ENCODE peak calls at places on chromosomes 7 and 10, in six cellular contexts. One of them, this sample, is unnamed.

GRCh38 chr10:102583435-102584417 is 60.6 kb upstream of the TRIM8 start:
- DNase-seq in endothelial cell of umbilical vein: peak
- DNase-seq in SK-N-MC: peak
- DNase-seq in mammary epithelial cell: peak
- DNase-seq in hepatocyte: peak
- DNase-seq in astrocyte: peak
- DNase-seq in this sample: peak

GRCh38 chr7:130733866-130734524 is at the start of gene KLF14:
- DNase-seq in endothelial cell of umbilical vein: no peak
- DNase-seq in SK-N-MC: no peak
- DNase-seq in mammary epithelial cell: peak
- DNase-seq in hepatocyte: peak
- DNase-seq in astrocyte: no peak
- DNase-seq in this sample: no peak

GRCh38 chr10:45000764-45001381 is at the start of gene ZNF22:
- DNase-seq in endothelial cell of umbilical vein: peak
- DNase-seq in SK-N-MC: no peak
- DNase-seq in mammary epithelial cell: peak
- DNase-seq in hepatocyte: peak
- DNase-seq in astrocyte: peak
- DNase-seq in this sample: no peak

GRCh38 chr7:24971333-24972165 is 8.4 kb downstream of the OSBPL3 start:
- DNase-seq in endothelial cell of umbilical vein: peak
- DNase-seq in SK-N-MC: no peak
- DNase-seq in mammary epithelial cell: peak
- DNase-seq in hepatocyte: peak
- DNase-seq in astrocyte: peak
- DNase-seq in this sample: peak

GRCh38 chr10:50512214-50512595 is 111.6 kb downstream of the SGMS1 start:
- DNase-seq in endothelial cell of umbilical vein: no peak
- DNase-seq in SK-N-MC: no peak
- DNase-seq in mammary epithelial cell: no peak
- DNase-seq in hepatocyte: no peak
- DNase-seq in astrocyte: peak
- DNase-seq in this sample: no peak

GRCh38 chr7:85833071-85833470 is 646.2 kb upstream of the SEMA3D start:
- DNase-seq in endothelial cell of umbilical vein: no peak
- DNase-seq in SK-N-MC: no peak
- DNase-seq in mammary epithelial cell: no peak
- DNase-seq in hepatocyte: no peak
- DNase-seq in astrocyte: peak
- DNase-seq in this sample: no peak

GRCh38 chr10:2680802-2681201 is 386.5 kb upstream of the PFKP start:
- DNase-seq in endothelial cell of umbilical vein: no peak
- DNase-seq in SK-N-MC: no peak
- DNase-seq in mammary epithelial cell: no peak
- DNase-seq in hepatocyte: no peak
- DNase-seq in astrocyte: no peak
- DNase-seq in this sample: no peak

GRCh38 chr7:46680147-46680546 is 759.1 kb upstream of the IGFBP3 start:
- DNase-seq in endothelial cell of umbilical vein: no peak
- DNase-seq in SK-N-MC: no peak
- DNase-seq in mammary epithelial cell: peak
- DNase-seq in hepatocyte: no peak
- DNase-seq in astrocyte: peak
- DNase-seq in this sample: no peak

GRCh38 chr7:157881062-157881771 is 544.4 kb downstream of the DNAJB6 start:
- DNase-seq in endothelial cell of umbilical vein: no peak
- DNase-seq in SK-N-MC: no peak
- DNase-seq in mammary epithelial cell: no peak
- DNase-seq in hepatocyte: no peak
- DNase-seq in astrocyte: no peak
- DNase-seq in this sample: no peak

GRCh38 chr7:132508724-132509348 is 67.4 kb downstream of the PLXNA4 start:
- DNase-seq in endothelial cell of umbilical vein: no peak
- DNase-seq in SK-N-MC: no peak
- DNase-seq in mammary epithelial cell: no peak
- DNase-seq in hepatocyte: no peak
- DNase-seq in astrocyte: no peak
- DNase-seq in this sample: no peak

GRCh38 chr10:64173826-64174225 is 652.6 kb downstream of the REEP3 start:
- DNase-seq in endothelial cell of umbilical vein: no peak
- DNase-seq in SK-N-MC: no peak
- DNase-seq in mammary epithelial cell: no peak
- DNase-seq in hepatocyte: no peak
- DNase-seq in astrocyte: no peak
- DNase-seq in this sample: no peak

GRCh38 chr7:105003275-105003674 is 10.7 kb upstream of the KMT2E start:
- DNase-seq in endothelial cell of umbilical vein: peak
- DNase-seq in SK-N-MC: no peak
- DNase-seq in mammary epithelial cell: peak
- DNase-seq in hepatocyte: peak
- DNase-seq in astrocyte: peak
- DNase-seq in this sample: no peak

GRCh38 chr10:43901744-43902504 is 253.2 kb upstream of the ZNF32 start:
- DNase-seq in endothelial cell of umbilical vein: no peak
- DNase-seq in SK-N-MC: no peak
- DNase-seq in mammary epithelial cell: no peak
- DNase-seq in hepatocyte: no peak
- DNase-seq in astrocyte: no peak
- DNase-seq in this sample: no peak

GRCh38 chr10:25501912-25502311 is 327.1 kb downstream of the GPR158 start:
- DNase-seq in endothelial cell of umbilical vein: no peak
- DNase-seq in SK-N-MC: no peak
- DNase-seq in mammary epithelial cell: no peak
- DNase-seq in hepatocyte: peak
- DNase-seq in astrocyte: no peak
- DNase-seq in this sample: no peak

GRCh38 chr7:78299088-78299487 is 500.5 kb downstream of the PHTF2 start:
- DNase-seq in endothelial cell of umbilical vein: no peak
- DNase-seq in SK-N-MC: no peak
- DNase-seq in mammary epithelial cell: no peak
- DNase-seq in hepatocyte: no peak
- DNase-seq in astrocyte: no peak
- DNase-seq in this sample: no peak

GRCh38 chr10:1109795-1110673 is 53.8 kb downstream of the WDR37 start:
- DNase-seq in endothelial cell of umbilical vein: peak
- DNase-seq in SK-N-MC: peak
- DNase-seq in mammary epithelial cell: peak
- DNase-seq in hepatocyte: peak
- DNase-seq in astrocyte: peak
- DNase-seq in this sample: peak

GRCh38 chr7:71482284-71482683 is 350.3 kb downstream of the GALNT17 start:
- DNase-seq in endothelial cell of umbilical vein: no peak
- DNase-seq in SK-N-MC: no peak
- DNase-seq in mammary epithelial cell: no peak
- DNase-seq in hepatocyte: no peak
- DNase-seq in astrocyte: no peak
- DNase-seq in this sample: no peak

GRCh38 chr7:140342732-140343514 is 55.4 kb downstream of the SLC37A3 start:
- DNase-seq in endothelial cell of umbilical vein: peak
- DNase-seq in SK-N-MC: no peak
- DNase-seq in mammary epithelial cell: peak
- DNase-seq in hepatocyte: peak
- DNase-seq in astrocyte: peak
- DNase-seq in this sample: no peak

GRCh38 chr10:69807696-69808095 is 6.0 kb downstream of the COL13A1 start:
- DNase-seq in endothelial cell of umbilical vein: peak
- DNase-seq in SK-N-MC: no peak
- DNase-seq in mammary epithelial cell: peak
- DNase-seq in hepatocyte: no peak
- DNase-seq in astrocyte: peak
- DNase-seq in this sample: no peak

GRCh38 chr10:48466611-48467240 is 138.1 kb downstream of the ARHGAP22 start:
- DNase-seq in endothelial cell of umbilical vein: no peak
- DNase-seq in SK-N-MC: no peak
- DNase-seq in mammary epithelial cell: peak
- DNase-seq in hepatocyte: no peak
- DNase-seq in astrocyte: no peak
- DNase-seq in this sample: peak

GRCh38 chr7:144784943-144785342 is 50.9 kb downstream of the TPK1 start:
- DNase-seq in endothelial cell of umbilical vein: no peak
- DNase-seq in SK-N-MC: no peak
- DNase-seq in mammary epithelial cell: no peak
- DNase-seq in hepatocyte: no peak
- DNase-seq in astrocyte: no peak
- DNase-seq in this sample: no peak

GRCh38 chr10:84499846-84500245 is 171.5 kb downstream of the CCSER2 start:
- DNase-seq in endothelial cell of umbilical vein: peak
- DNase-seq in SK-N-MC: no peak
- DNase-seq in mammary epithelial cell: no peak
- DNase-seq in hepatocyte: no peak
- DNase-seq in astrocyte: peak
- DNase-seq in this sample: no peak

GRCh38 chr10:111986079-111986478 is 197.5 kb downstream of the GPAM start:
- DNase-seq in endothelial cell of umbilical vein: no peak
- DNase-seq in SK-N-MC: no peak
- DNase-seq in mammary epithelial cell: no peak
- DNase-seq in hepatocyte: no peak
- DNase-seq in astrocyte: no peak
- DNase-seq in this sample: no peak

GRCh38 chr10:9311702-9312499 is 1257.4 kb downstream of the GATA3 start:
- DNase-seq in endothelial cell of umbilical vein: no peak
- DNase-seq in SK-N-MC: no peak
- DNase-seq in mammary epithelial cell: no peak
- DNase-seq in hepatocyte: no peak
- DNase-seq in astrocyte: no peak
- DNase-seq in this sample: no peak

GRCh38 chr7:43112088-43112940 is at the start of gene HECW1:
- DNase-seq in endothelial cell of umbilical vein: no peak
- DNase-seq in SK-N-MC: no peak
- DNase-seq in mammary epithelial cell: no peak
- DNase-seq in hepatocyte: no peak
- DNase-seq in astrocyte: no peak
- DNase-seq in this sample: no peak
- TF ChIP-seq EZH2 in endothelial cell of umbilical vein: peak
- TF ChIP-seq EZH2 in SK-N-MC: no peak
- TF ChIP-seq EZH2 in mammary epithelial cell: no peak
- TF ChIP-seq EZH2 in hepatocyte: peak
- TF ChIP-seq EZH2 in astrocyte: no peak
- TF ChIP-seq EZH2 in this sample: peak

GRCh38 chr10:100736809-100737358 is 8.5 kb upstream of the PAX2 start:
- DNase-seq in endothelial cell of umbilical vein: no peak
- DNase-seq in SK-N-MC: no peak
- DNase-seq in mammary epithelial cell: no peak
- DNase-seq in hepatocyte: no peak
- DNase-seq in astrocyte: no peak
- DNase-seq in this sample: no peak

GRCh38 chr10:100736144-100736808 is 9.1 kb upstream of the PAX2 start:
- DNase-seq in endothelial cell of umbilical vein: no peak
- DNase-seq in SK-N-MC: no peak
- DNase-seq in mammary epithelial cell: no peak
- DNase-seq in hepatocyte: no peak
- DNase-seq in astrocyte: no peak
- DNase-seq in this sample: no peak

GRCh38 chr10:100735345-100736143 is 9.8 kb upstream of the PAX2 start:
- DNase-seq in endothelial cell of umbilical vein: no peak
- DNase-seq in SK-N-MC: no peak
- DNase-seq in mammary epithelial cell: no peak
- DNase-seq in hepatocyte: no peak
- DNase-seq in astrocyte: no peak
- DNase-seq in this sample: no peak

GRCh38 chr10:100738055-100738827 is 7.1 kb upstream of the PAX2 start:
- DNase-seq in endothelial cell of umbilical vein: no peak
- DNase-seq in SK-N-MC: no peak
- DNase-seq in mammary epithelial cell: no peak
- DNase-seq in hepatocyte: no peak
- DNase-seq in astrocyte: no peak
- DNase-seq in this sample: no peak

DNA sequence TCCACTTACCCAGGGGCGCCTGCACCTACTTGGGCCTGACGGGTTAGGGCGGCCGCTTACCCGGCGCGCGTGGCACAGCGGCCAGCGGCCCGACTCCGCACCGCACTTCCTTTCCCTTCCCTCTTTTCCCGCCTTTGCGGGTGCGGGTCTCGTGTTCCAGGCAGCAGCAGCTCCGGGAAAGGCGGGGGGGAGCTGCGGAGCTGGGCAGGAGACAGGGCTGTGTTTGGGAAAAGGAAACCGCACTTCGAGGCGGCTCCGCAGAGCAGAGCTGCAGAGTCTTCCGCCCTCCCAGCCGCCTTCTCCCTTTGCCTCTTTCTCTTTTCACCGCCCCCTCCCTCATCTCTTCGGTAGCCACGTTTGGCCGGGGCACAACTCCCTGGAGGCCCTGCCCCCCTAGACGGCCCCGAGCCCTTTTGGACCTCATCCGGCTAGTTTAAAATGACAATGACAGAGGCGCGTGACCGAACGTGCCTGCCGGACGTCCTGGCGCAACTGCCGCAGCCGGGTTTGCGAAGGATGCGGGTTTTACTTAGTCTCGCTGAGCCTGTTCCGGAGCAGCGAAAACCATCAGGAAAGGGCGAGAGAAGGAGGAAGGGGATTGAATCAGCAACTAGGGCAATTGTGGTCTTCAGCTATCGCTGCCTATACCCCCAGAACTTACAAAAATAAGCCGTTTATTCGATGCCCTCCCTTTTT is 7.9 kb upstream of the PAX2 start:
- DNase-seq in endothelial cell of umbilical vein: no peak
- DNase-seq in SK-N-MC: no peak
- DNase-seq in mammary epithelial cell: no peak
- DNase-seq in hepatocyte: no peak
- DNase-seq in astrocyte: no peak
- DNase-seq in this sample: no peak
- TF ChIP-seq EZH2 in endothelial cell of umbilical vein: peak
- TF ChIP-seq EZH2 in SK-N-MC: no peak
- TF ChIP-seq EZH2 in mammary epithelial cell: peak
- TF ChIP-seq EZH2 in hepatocyte: peak
- TF ChIP-seq EZH2 in astrocyte: peak
- TF ChIP-seq EZH2 in this sample: peak

GRCh38 chr10:99232357-99232999 is 3.2 kb downstream of the HPSE2 start:
- DNase-seq in endothelial cell of umbilical vein: no peak
- DNase-seq in SK-N-MC: no peak
- DNase-seq in mammary epithelial cell: no peak
- DNase-seq in hepatocyte: peak
- DNase-seq in astrocyte: no peak
- DNase-seq in this sample: no peak
- TF ChIP-seq EZH2 in endothelial cell of umbilical vein: peak
- TF ChIP-seq EZH2 in SK-N-MC: no peak
- TF ChIP-seq EZH2 in mammary epithelial cell: no peak
- TF ChIP-seq EZH2 in hepatocyte: peak
- TF ChIP-seq EZH2 in astrocyte: peak
- TF ChIP-seq EZH2 in this sample: peak

DNA sequence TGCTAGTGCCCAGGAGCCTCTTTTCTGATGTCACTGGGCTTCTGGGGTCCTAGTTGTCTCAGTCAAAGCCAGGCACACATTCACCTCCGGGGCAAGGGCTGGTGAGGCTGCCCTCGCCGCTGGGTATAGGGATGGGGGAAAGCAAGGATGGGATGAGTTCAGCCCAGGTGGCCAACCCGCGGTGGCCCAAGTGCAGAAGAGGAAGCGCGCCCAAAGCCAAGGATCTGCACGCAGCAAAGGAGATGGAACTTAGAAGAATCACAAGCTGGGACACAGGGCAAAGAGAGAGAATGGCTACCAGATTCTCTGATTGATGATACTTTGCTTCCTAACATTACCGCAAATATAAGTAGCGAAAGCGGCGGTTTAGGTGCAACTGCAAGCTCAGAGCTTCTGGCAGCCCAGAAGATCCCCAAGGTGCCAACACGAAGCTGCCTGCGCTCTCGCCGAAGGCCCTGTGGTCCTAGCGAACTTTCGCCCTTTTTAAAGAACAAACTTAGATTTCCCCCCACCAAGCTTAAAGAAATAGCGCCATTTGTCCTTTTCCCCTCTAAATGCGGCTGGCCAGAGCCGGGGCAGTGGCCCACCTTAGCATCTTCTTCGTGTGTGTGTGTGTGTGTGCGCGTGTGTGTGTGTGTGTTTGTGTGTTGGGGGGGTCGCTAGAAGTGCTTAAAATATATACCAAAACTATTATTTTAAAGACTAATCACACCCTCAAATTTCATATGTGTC is 911 bp upstream of the MKX start:
- DNase-seq in endothelial cell of umbilical vein: no peak
- DNase-seq in SK-N-MC: no peak
- DNase-seq in mammary epithelial cell: peak
- DNase-seq in hepatocyte: no peak
- DNase-seq in astrocyte: no peak
- DNase-seq in this sample: no peak
- TF ChIP-seq EZH2 in endothelial cell of umbilical vein: peak
- TF ChIP-seq EZH2 in SK-N-MC: no peak
- TF ChIP-seq EZH2 in mammary epithelial cell: peak
- TF ChIP-seq EZH2 in hepatocyte: peak
- TF ChIP-seq EZH2 in astrocyte: no peak
- TF ChIP-seq EZH2 in this sample: peak

This sample was measured in keratinocyte.